ENCODE peak calls at places on chromosomes 5 and 9, in seven cellular contexts. T, J, K, U, M, P and D are unnamed samples.

GRCh38 chr5:5026407-5026780 is 113.7 kb upstream of the ADAMTS16 start:
- DNase-seq in P (no peak), T (no peak), K (no peak), U (no peak), M (no peak), J (no peak), D (no peak)

GRCh38 chr9:686381-686813 is 155.1 kb upstream of the DMRT1 start:
- DNase-seq in M (no peak), K (no peak), T (no peak), U (no peak), J (peak), P (no peak), D (peak)

GRCh38 chr9:128034821-128035764 is 32.0 kb downstream of the NAIF1 start:
- DNase-seq in T (peak), M (peak), U (peak), P (peak), J (peak), K (peak), D (peak)

GRCh38 chr5:36374275-36374862 is 72.7 kb upstream of the RANBP3L start:
- DNase-seq in U (peak), K (no peak), J (no peak), T (no peak), M (peak), P (no peak), D (peak)

GRCh38 chr5:82351754-82352145 is 73.6 kb upstream of the RPS23 start:
- DNase-seq in K (no peak), U (no peak), J (peak), T (no peak), P (no peak), M (peak), D (peak)

GRCh38 chr5:173642895-173643481 is 26.5 kb upstream of the BOD1 start:
- DNase-seq in P (no peak), K (no peak), T (no peak), J (no peak), M (no peak), U (no peak), D (no peak)

GRCh38 chr9:133735894-133736293 is 2.3 kb downstream of the SARDH start:
- DNase-seq in U (no peak), K (no peak), P (no peak), M (no peak), T (no peak), J (no peak), D (no peak)

GRCh38 chr5:33937017-33937699 is 972 bp downstream of the RXFP3 start:
- DNase-seq in U (no peak), M (no peak), T (no peak), K (no peak), P (no peak), J (no peak), D (peak)

GRCh38 chr9:100602302-100602930 is 24.5 kb downstream of the CAVIN4 start:
- DNase-seq in T (no peak), P (no peak), J (peak), M (peak), U (no peak), K (peak), D (peak)

GRCh38 chr5:110413856-110414255 is 312.6 kb downstream of the TMEM232 start:
- DNase-seq in M (no peak), K (no peak), T (no peak), U (no peak), P (no peak), J (no peak), D (no peak)

GRCh38 chr5:9551567-9551966 is 5.7 kb upstream of the SEMA5A start:
- DNase-seq in P (no peak), T (no peak), K (no peak), J (no peak), M (no peak), U (no peak), D (no peak)

GRCh38 chr9:35340046-35340445 is 149.9 kb upstream of the RUSC2 start:
- DNase-seq in T (no peak), U (no peak), K (no peak), P (no peak), M (peak), J (no peak), D (no peak)

GRCh38 chr5:2455878-2456277 is 295.6 kb downstream of the IRX2 start:
- DNase-seq in T (no peak), K (no peak), M (no peak), P (no peak), U (no peak), J (no peak), D (no peak)

GRCh38 chr9:114448706-114449105 is 56.6 kb downstream of the WHRN start:
- DNase-seq in K (peak), T (no peak), M (peak), J (no peak), U (no peak), P (no peak), D (peak)

GRCh38 chr9:114459464-114459863 is 45.8 kb downstream of the WHRN start:
- DNase-seq in J (no peak), M (no peak), P (no peak), K (no peak), T (no peak), U (no peak), D (no peak)

GRCh38 chr5:96084874-96085545 is 123.4 kb upstream of the ELL2 start:
- DNase-seq in P (no peak), M (no peak), U (no peak), T (no peak), K (no peak), J (peak), D (no peak)

GRCh38 chr5:52922384-52922783 is 66.8 kb upstream of the ITGA2 start:
- DNase-seq in T (no peak), P (no peak), M (peak), K (peak), U (peak), J (peak), D (peak)

GRCh38 chr5:112374818-112375217 is 44.3 kb downstream of the EPB41L4A start:
- DNase-seq in J (no peak), P (no peak), K (no peak), M (no peak), T (no peak), U (no peak), D (no peak)

GRCh38 chr9:127980056-127980705 is 608 bp downstream of the EEIG1 start:
- DNase-seq in T (no peak), U (no peak), M (no peak), J (no peak), K (no peak), P (peak), D (peak)

GRCh38 chr5:40790947-40791593 is 7.1 kb downstream of the PRKAA1 start:
- DNase-seq in K (no peak), U (no peak), J (peak), P (no peak), T (no peak), M (peak), D (no peak)

GRCh38 chr5:152380415-152381123 is 24.5 kb downstream of the NMUR2 start:
- DNase-seq in M (no peak), K (no peak), U (no peak), T (no peak), P (no peak), J (no peak), D (no peak)

GRCh38 chr9:135896626-135897025 is 10.7 kb downstream of the CAMSAP1 start:
- DNase-seq in M (no peak), J (no peak), T (no peak), U (no peak), K (no peak), P (no peak), D (no peak)

GRCh38 chr5:80191991-80192398 is 63.9 kb downstream of the SERINC5 start:
- DNase-seq in T (peak), U (no peak), K (no peak), J (no peak), M (no peak), P (peak), D (no peak)

GRCh38 chr9:129816501-129817435 is 7.2 kb downstream of the TOR1A start:
- DNase-seq in M (no peak), K (no peak), U (no peak), T (no peak), P (no peak), J (no peak), D (no peak)

GRCh38 chr5:58804331-58804730 is 221.5 kb downstream of the RAB3C start:
- DNase-seq in T (no peak), M (no peak), U (no peak), K (no peak), J (no peak), P (no peak), D (no peak)

GRCh38 chr5:6188344-6188743 is 190.0 kb downstream of the MED10 start:
- DNase-seq in K (no peak), M (no peak), P (no peak), T (no peak), J (no peak), U (no peak), D (no peak)

GRCh38 chr5:167294861-167295685 is 996.4 kb upstream of the WWC1 start:
- DNase-seq in U (peak), P (peak), J (peak), K (peak), T (no peak), M (peak), D (peak)

GRCh38 chr5:3602713-3603502 is 7.3 kb downstream of the IRX1 start:
- DNase-seq in J (no peak), T (peak), U (no peak), M (no peak), P (no peak), K (no peak), D (no peak)

GRCh38 chr9:32550046-32550608 is 2.0 kb upstream of the SMIM27 start:
- DNase-seq in K (no peak), M (peak), U (no peak), T (no peak), P (no peak), J (peak), D (peak)

GRCh38 chr5:163459465-163459887 is 426 bp downstream of the NUDCD2 start:
- DNase-seq in K (no peak), M (peak), J (peak), U (no peak), T (no peak), P (no peak), D (no peak)

GRCh38 chr5:10800852-10801251 is 39.8 kb upstream of the DAP start:
- DNase-seq in M (no peak), U (no peak), T (no peak), K (no peak), P (no peak), J (no peak), D (no peak)

DNA sequence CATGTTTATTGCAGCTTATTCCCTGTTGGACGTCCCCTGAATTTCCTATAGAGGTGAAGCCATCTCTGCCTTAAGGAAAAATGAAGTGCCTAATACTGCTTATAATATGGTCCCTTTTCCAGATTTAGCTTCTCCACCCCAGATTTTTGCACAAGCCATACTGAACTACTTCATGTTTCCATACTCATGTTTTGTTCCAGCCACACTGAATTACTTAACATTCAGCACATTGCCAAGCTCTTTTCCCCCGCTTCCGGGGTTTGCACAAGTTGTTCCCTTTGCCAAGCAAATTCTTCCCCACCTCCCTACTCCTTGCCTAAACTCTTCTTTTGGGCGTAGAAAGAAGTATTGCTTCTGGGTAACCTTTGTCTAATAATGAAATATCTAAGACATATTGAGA is 1.7 kb upstream of the CNTRL start:
- DNase-seq in P (peak), M (peak), K (no peak), J (peak), T (peak), U (peak), D (peak)
- H3K4me3 ChIP-seq in P (no peak), M (no peak), K (no peak), J (no peak), T (peak), U (no peak), D (peak)

DNA sequence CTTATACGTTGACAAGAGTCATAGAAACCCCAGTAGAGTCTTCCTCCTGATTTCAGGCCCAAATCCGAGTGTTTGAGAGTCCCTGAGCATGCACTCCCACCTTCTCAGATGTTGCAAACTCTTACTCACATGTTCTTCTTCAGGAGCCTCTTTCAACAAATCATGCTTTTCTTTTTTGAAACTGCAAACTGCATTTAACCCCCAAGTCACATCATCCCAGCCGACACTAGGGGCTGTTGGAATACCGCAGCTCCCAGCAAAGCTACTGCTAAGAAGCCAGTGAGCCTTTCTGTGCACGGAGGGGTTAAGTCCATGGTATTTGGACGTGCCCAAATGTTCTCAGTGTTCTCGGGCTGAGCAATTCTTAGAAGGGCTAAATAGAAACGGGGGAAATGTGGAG is 282.9 kb downstream of the NFIB start:
- DNase-seq in J (peak), U (no peak), K (no peak), P (no peak), M (peak), T (peak), D (peak)
- TF ChIP-seq CTCF in J (no peak), U (no peak), K (peak), P (no peak), M (no peak), T (peak), D (no peak)

DNA sequence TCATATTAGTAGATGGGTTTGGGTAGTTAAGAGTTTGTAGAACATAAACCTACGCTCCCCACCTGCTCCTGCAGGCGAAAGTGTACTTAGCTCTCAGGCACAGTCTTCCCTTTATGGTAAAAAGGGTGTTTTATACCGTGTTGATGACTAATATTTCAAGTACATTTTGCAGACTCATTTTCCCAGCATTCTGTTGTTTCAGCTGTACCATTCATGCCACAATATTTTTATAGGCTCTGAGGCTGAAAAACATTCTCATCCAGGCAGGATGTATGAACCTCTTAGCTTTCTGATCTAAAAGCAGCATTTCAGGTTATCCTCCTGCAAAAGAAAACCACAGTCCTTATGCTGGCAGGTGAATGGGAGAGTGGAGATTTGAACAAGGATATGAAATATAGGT is 231.4 kb downstream of the NR2F1-AS1 start:
- DNase-seq in K (peak), P (no peak), J (peak), T (no peak), M (peak), U (peak), D (peak)
- H3K4me3 ChIP-seq in K (no peak), P (no peak), J (no peak), T (no peak), M (no peak), U (no peak), D (no peak)

GRCh38 chr5:144465441-144465840 is 294.8 kb downstream of the KCTD16 start:
- DNase-seq in J (no peak), T (no peak), U (no peak), K (no peak), M (no peak), P (no peak), D (no peak)
- TF ChIP-seq CTCF in J (no peak), T (no peak), U (no peak), K (no peak), M (no peak), P (no peak), D (no peak)

DNA sequence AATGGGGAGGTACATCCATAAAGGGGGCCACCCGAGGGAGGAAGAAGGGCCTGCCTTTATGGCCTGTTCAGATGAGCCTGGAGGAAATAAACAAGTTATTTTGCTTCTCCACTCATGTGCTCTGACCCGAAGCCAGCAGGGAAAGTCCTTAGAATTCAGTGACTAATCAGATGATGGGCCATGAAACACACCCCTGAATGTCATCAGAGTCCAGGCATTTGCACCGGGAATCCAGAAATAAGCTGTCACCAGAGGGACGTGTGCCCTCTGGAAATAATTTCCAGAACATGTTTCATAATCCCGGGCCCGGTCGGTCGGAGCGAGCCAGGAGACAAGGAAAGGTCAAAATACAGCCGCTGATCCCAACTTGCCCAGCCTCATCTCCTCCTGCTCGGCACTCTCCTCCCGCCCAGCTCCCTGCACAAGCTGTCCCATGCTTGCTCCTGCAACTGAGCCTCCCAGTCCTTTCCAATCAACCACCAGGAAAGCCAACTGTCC is 73.6 kb upstream of the ZNF622 start:
- DNase-seq in J (peak), T (peak), U (peak), P (peak), M (peak), K (peak), D (peak)
- H3K4me3 ChIP-seq in J (no peak), T (no peak), U (no peak), P (no peak), M (no peak), K (no peak), D (peak)

GRCh38 chr5:62286834-62287611 is 19.0 kb upstream of the KIF2A start:
- DNase-seq in K (no peak), J (peak), P (no peak), T (no peak), M (no peak), U (no peak), D (no peak)
- TF ChIP-seq CTCF in K (no peak), J (no peak), P (no peak), T (no peak), M (no peak), U (no peak), D (no peak)